ENCODE peak calls at places on chromosomes 6 and 20, in seven cellular contexts. N, X, G, I, F, P and C are unnamed samples.

GRCh38 chr6:52162940-52163908 is 23.0 kb upstream of the IL17A start:
- DNase-seq in N (no peak), P (no peak), X (no peak), I (peak), F (no peak), G (peak), C (no peak)

GRCh38 chr20:46178891-46179290 is 60.8 kb downstream of the CD40 start:
- DNase-seq in G (no peak), I (no peak), N (no peak), F (no peak), P (no peak), X (peak), C (no peak)

GRCh38 chr20:40205971-40206370 is 483.1 kb downstream of the MAFB start:
- DNase-seq in N (no peak), G (no peak), P (no peak), X (no peak), F (no peak), I (no peak), C (no peak)

GRCh38 chr20:34579191-34579661 is 20.7 kb downstream of the MAP1LC3A start:
- DNase-seq in I (no peak), P (no peak), N (peak), G (peak), X (no peak), F (peak), C (peak)

GRCh38 chr20:17966432-17967312 is 1.9 kb downstream of the SNX5 start:
- DNase-seq in F (no peak), G (no peak), X (no peak), I (peak), P (no peak), N (no peak), C (no peak)

GRCh38 chr6:106856227-106856874 is 118.2 kb downstream of the CD24 start:
- DNase-seq in N (no peak), G (no peak), X (no peak), P (no peak), I (no peak), F (no peak), C (no peak)

GRCh38 chr6:111925296-111925695 is 52.0 kb upstream of the FYN start:
- DNase-seq in G (no peak), F (no peak), I (peak), N (no peak), P (no peak), X (no peak), C (no peak)

GRCh38 chr6:106039836-106040592 is 46.1 kb upstream of the PRDM1 start:
- DNase-seq in F (no peak), P (no peak), X (no peak), G (no peak), N (no peak), I (peak), C (no peak)

GRCh38 chr6:29927841-29928388 is 14.4 kb upstream of the HLA-A start:
- DNase-seq in P (no peak), I (no peak), F (no peak), X (no peak), N (no peak), G (no peak), C (peak)

GRCh38 chr6:83708546-83708969 is 343 bp downstream of the SNAP91 start:
- DNase-seq in X (no peak), I (no peak), N (no peak), P (no peak), F (no peak), G (no peak), C (no peak)

DNA sequence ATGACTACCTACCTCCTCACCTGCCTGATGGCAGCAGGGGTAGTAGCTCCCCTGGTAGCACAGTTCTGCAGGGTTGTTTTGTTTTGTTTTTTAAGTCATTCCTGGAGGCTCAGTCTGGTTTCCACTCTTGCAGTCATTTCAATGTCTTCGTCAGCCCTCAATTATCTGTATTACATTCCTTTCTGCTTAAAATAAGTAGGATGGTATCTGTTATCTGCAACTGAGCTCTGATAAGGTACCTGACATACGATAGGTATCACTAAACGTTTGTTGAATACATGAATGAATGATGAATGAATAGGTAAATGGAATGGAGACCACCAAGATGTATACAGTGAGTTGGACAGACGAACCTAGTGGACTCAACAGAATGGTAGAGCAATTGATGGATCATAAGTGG is 7.2 kb upstream of the CLPSL2 start:
- DNase-seq in X (no peak), G (no peak), N (no peak), F (no peak), I (no peak), P (no peak), C (no peak)
- TF ChIP-seq CTCF in X (no peak), G (no peak), N (no peak), F (no peak), I (no peak), P (no peak), C (no peak)

GRCh38 chr6:1297746-1298145 is 14.2 kb upstream of the FOXQ1 start:
- DNase-seq in X (no peak), G (no peak), P (no peak), F (no peak), I (no peak), N (no peak), C (no peak)

GRCh38 chr6:1295420-1295819 is 16.5 kb upstream of the FOXQ1 start:
- DNase-seq in X (no peak), I (no peak), N (no peak), G (no peak), P (no peak), F (no peak), C (no peak)

GRCh38 chr6:1298768-1299167 is 13.1 kb upstream of the FOXQ1 start:
- DNase-seq in P (no peak), I (no peak), F (no peak), X (no peak), N (no peak), G (no peak), C (no peak)

GRCh38 chr6:1296542-1296941 is 15.4 kb upstream of the FOXQ1 start:
- DNase-seq in F (no peak), N (no peak), P (no peak), X (no peak), I (no peak), G (no peak), C (no peak)

DNA sequence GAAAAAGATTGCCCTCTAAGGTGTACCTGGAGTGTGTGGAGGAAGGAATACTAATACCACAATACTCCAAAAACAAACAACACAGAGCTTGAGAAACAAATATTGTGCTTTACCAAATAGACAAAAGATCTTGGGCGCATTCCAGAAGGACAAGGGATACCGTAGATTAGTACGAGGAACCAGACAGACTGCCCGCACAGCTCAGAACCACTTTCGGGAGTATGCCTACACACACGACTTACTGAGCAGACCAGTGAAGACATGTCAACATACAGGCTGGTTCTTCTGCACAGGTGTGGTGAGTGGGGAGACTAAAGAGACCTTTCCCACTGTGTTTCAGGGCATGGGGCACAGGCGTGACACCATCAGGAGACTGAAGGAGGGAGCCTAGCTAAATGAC is 15.8 kb upstream of the FOXQ1 start:
- DNase-seq in P (no peak), X (no peak), G (no peak), N (no peak), I (no peak), F (no peak), C (no peak)
- H3K27ac ChIP-seq in P (no peak), X (no peak), G (no peak), N (no peak), I (no peak), F (no peak), C (no peak)

DNA sequence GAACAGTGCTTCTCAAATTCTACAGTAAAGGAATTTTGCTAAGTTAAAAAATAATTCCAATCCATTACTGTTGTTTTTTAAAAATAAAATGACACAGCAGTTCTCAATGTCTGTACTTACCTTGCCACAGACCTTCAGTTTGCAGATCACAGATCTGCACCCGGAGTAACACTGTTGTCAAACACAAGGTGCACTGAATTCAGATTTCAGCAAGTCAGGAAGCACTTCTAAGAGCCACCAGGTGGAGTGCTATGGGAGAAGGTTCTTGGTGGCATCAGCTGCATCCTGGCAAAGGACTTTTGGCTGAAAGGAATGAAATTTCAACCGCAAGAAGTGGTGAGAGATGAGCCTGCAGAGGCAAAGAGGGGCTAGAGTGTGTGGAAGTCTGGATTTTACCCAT is 17.4 kb downstream of the RSPH4A start:
- DNase-seq in P (no peak), I (peak), N (no peak), G (no peak), X (peak), F (no peak), C (no peak)
- TF ChIP-seq CTCF in P (no peak), I (peak), N (no peak), G (no peak), X (no peak), F (no peak), C (no peak)

GRCh38 chr20:58991720-58992119 is 10.7 kb downstream of the NELFCD start:
- DNase-seq in P (no peak), I (no peak), N (no peak), X (peak), F (no peak), G (no peak), C (peak)

GRCh38 chr20:58990651-58991445 is 9.8 kb downstream of the NELFCD start:
- DNase-seq in I (no peak), X (no peak), F (no peak), N (no peak), G (no peak), P (no peak), C (peak)

GRCh38 chr20:58994390-58995159 is 12.5 kb downstream of the CTSZ start:
- DNase-seq in I (no peak), X (no peak), F (no peak), P (no peak), G (no peak), N (no peak), C (no peak)

GRCh38 chr20:58993332-58994248 is 12.5 kb downstream of the NELFCD start:
- DNase-seq in F (no peak), G (no peak), N (no peak), X (peak), I (peak), P (no peak), C (peak)

DNA sequence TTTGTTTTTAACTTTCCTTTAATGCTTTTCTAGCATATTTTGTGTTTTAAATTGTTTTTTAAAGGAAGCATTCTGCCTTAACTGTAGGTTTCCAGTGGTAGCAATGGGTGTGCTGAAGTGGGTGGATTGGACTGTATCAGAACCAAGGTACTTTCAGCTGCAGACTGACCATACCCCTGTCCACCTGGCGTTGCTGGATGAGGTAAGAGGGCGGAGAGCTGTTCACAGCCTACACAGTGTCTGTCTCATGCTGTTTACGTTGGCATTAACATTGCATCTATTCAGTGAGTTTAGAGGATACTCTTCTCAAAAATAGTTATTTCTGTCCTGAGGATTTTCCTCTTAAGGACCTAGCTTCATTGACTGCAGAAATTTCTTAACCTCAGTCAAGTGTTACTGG is 11.9 kb downstream of the NELFCD start:
- DNase-seq in N (no peak), G (no peak), F (no peak), I (no peak), P (no peak), X (no peak), C (no peak)
- H3K27ac ChIP-seq in N (peak), G (no peak), F (no peak), I (peak), P (no peak), X (no peak), C (no peak)

GRCh38 chr6:108171918-108172516 is 6.2 kb downstream of the NR2E1 start:
- DNase-seq in G (no peak), N (no peak), P (no peak), F (no peak), X (no peak), I (no peak), C (no peak)

GRCh38 chr6:108176281-108177089 is 10.7 kb downstream of the NR2E1 start:
- DNase-seq in X (no peak), P (no peak), F (no peak), G (no peak), I (no peak), N (no peak), C (no peak)

GRCh38 chr6:108175176-108175591 is 9.4 kb downstream of the NR2E1 start:
- DNase-seq in F (no peak), X (no peak), G (no peak), P (no peak), N (no peak), I (no peak), C (no peak)

GRCh38 chr6:108174371-108175175 is 8.8 kb downstream of the NR2E1 start:
- DNase-seq in P (no peak), I (no peak), G (no peak), F (no peak), X (no peak), N (no peak), C (no peak)

GRCh38 chr6:108175592-108176279 is 9.9 kb downstream of the NR2E1 start:
- DNase-seq in I (no peak), F (no peak), G (no peak), P (no peak), N (no peak), X (peak), C (no peak)
- TF ChIP-seq CTCF in I (no peak), F (no peak), G (peak), P (no peak), N (peak), X (no peak), C (no peak)

DNA sequence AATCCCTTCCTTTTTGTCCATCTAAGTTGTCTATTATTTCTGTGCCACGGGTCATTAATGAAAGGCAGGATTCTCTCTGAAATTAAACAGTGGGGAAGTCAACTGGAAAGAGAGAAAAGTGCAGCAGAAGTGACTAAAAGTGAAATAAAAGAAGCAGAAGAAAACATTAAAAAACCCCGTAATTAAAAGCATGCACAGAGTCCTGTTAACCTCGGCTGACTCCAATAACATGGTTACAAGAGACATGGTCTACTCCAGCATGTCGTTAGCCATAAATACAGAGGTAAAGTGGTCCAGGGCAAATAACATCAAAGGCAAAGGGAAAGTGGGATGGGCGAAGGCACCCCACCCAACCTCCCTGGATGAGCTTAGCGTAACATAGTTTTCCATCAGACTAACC is 13.1 kb upstream of the MOXD1 start:
- DNase-seq in I (no peak), X (no peak), F (no peak), N (no peak), G (no peak), P (no peak), C (no peak)
- H3K27ac ChIP-seq in I (no peak), X (no peak), F (no peak), N (no peak), G (no peak), P (no peak), C (no peak)

DNA sequence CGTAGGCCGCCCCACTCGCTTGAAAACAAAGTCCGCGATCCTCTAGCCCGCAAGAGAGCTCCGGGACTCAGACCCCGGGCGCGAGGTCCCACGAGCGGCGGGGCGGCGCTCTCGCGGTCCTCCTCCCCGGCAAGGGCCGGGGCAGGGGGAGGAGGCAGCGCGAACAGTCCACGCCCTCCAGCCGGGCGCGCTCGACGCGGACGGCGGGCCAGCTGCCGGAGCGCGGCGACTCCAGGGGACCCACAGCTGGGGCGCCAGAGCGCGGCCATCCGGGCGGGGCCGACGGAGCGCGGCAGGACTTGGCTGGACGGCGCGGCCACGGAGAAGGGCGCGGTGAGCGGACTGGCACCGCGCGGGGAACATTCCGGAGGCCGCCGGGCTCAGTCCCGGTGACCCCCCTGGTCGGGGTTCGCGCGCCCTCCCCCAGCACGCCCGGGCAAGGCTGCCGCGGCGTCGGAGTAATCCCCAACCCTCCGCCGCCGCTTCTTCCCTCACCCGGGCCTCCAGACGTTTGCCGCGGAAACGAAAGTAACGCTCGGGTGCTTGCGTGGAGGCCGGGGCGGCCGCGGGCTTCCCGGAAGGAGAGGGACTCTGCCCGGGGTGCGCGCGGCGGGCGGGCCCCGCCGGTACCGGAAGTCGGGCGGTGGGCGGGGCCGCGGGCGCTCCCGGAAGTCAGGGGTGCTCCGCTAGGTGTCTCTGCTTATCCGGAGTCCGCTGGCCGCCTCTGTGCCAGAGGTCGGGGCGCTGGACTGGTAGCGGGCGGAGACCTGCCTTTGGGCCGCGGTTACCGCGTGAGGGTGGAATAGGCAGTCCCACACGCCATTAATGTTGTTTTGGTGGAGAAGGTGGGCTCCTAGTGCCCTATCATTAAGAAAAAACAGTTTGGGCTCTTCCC is at the start of gene RIPK1:
- DNase-seq in G (peak), N (peak), P (peak), I (peak), F (peak), X (peak), C (peak)
- TF ChIP-seq CTCF in G (no peak), N (no peak), P (peak), I (peak), F (peak), X (no peak), C (no peak)

DNA sequence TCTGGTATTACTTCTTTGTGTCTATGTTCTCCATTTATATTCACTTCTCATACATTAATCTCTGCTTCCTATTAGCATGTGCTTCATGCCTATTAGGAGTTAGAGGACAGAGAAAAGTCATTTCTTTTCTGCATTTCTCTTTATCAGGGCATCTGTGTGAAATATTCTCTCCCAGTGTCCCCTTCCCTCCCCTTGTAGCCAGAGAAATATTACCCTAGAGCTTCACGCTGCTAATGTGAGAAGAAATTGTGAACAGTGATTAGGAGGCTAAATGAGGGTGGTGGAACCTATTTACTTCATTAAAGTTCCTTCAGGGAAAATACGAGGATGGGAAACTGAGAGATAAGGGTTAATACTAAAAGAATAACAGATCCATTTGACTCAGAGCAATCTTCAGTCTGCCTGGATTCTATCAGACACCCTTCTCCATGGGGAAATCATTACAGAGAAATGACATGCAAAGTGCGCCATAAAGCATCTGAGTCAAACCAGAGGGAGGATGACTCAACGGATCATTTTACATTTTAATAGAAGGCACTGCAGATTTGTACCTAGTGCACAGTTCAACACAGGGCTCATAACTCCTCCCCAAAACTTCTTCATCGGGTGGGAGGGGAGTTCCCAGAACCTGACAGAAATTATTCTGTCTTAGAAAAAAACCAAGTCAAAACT is 131.3 kb downstream of the GJA10 start:
- DNase-seq in G (peak), F (no peak), N (no peak), P (no peak), X (no peak), I (no peak), C (no peak)
- H3K27ac ChIP-seq in G (no peak), F (no peak), N (no peak), P (no peak), X (no peak), I (no peak), C (no peak)

DNA sequence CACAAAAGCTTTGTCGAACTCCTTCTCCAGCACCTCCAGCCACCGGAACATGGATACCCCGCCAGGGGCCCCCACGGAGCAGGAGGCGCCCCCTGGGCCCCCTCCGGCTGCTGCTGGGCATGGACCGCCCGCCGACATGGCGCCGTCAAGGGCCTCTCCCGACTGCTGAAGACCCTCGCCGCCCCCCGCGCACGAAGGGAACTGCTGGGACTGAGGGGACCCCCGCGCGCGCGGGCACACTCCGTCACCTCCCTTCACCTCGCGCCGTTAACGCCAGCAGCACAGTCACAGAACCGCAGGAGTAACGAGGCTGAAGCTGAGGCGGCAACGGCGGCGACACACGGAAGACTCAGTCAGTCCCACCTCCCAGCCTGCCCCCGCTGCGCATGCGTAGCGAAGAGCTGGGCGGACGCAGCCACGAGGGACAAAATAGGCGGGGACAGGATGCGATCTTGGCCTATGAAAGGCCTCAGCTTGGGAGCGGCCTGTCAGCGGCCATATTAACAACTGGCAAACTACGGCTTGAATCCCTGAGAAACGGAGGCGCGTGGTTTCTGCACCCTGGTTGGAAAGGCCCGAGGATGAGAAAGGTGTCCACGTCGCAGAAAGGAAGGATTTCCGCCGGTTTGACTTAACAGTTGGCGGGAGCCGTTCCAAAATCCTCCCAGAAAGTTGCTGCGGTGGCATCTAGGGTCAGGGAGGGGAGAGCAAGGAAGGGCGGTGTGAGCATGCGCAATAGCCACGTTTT is at the start of gene GOPC:
- DNase-seq in N (peak), G (peak), P (peak), X (peak), F (peak), I (peak), C (peak)
- TF ChIP-seq CTCF in N (no peak), G (no peak), P (no peak), X (no peak), F (no peak), I (peak), C (no peak)